ENCODE peak calls at places on chromosomes 12 and 14, in nine cellular contexts. One of them, this sample, is unnamed.

GRCh38 chr12:109458771-109459208 is 18.3 kb downstream of the KCTD10 start:
- DNase-seq in A549: no peak
- DNase-seq in GM12878: no peak
- DNase-seq in GM23338: peak; percentile 90
- DNase-seq in HCT116: no peak
- DNase-seq in K562: no peak
- DNase-seq in Panc1: no peak
- DNase-seq in HepG2: no peak
- DNase-seq in SK-N-SH: no peak
- DNase-seq in this sample: no peak

GRCh38 chr14:70822706-70823185 is 13.4 kb upstream of the MAP3K9 start:
- DNase-seq in SK-N-SH: peak; percentile 79
- DNase-seq in Panc1: no peak
- DNase-seq in K562: no peak
- DNase-seq in HCT116: no peak
- DNase-seq in GM12878: no peak
- DNase-seq in HepG2: no peak
- DNase-seq in GM23338: peak; percentile 96
- DNase-seq in A549: peak; percentile 33
- DNase-seq in this sample: no peak

GRCh38 chr12:69898236-69898635 is 73.2 kb downstream of the MYRFL start:
- DNase-seq in GM23338: no peak
- DNase-seq in GM12878: no peak
- DNase-seq in HepG2: no peak
- DNase-seq in A549: no peak
- DNase-seq in SK-N-SH: no peak
- DNase-seq in HCT116: no peak
- DNase-seq in Panc1: no peak
- DNase-seq in K562: no peak
- DNase-seq in this sample: no peak

GRCh38 chr12:124279846-124280360 is 15.0 kb upstream of the RFLNA start:
- DNase-seq in SK-N-SH: no peak
- DNase-seq in A549: no peak
- DNase-seq in HepG2: no peak
- DNase-seq in GM12878: no peak
- DNase-seq in GM23338: no peak
- DNase-seq in K562: no peak
- DNase-seq in HCT116: no peak
- DNase-seq in Panc1: no peak
- DNase-seq in this sample: no peak

GRCh38 chr12:43882578-43883178 is 46.8 kb downstream of the TMEM117 start:
- DNase-seq in GM12878: peak; percentile 17
- DNase-seq in K562: peak; percentile 36
- DNase-seq in GM23338: peak; percentile 79
- DNase-seq in A549: peak; percentile 75
- DNase-seq in SK-N-SH: peak; percentile 56
- DNase-seq in Panc1: peak; percentile 56
- DNase-seq in HepG2: peak; percentile 46
- DNase-seq in HCT116: peak; percentile 39
- DNase-seq in this sample: peak; percentile 4

GRCh38 chr12:105946541-105946940 is 192.2 kb downstream of the NUAK1 start:
- DNase-seq in HCT116: no peak
- DNase-seq in GM23338: no peak
- DNase-seq in K562: peak; percentile 47
- DNase-seq in HepG2: no peak
- DNase-seq in SK-N-SH: no peak
- DNase-seq in GM12878: no peak
- DNase-seq in Panc1: no peak
- DNase-seq in A549: no peak
- DNase-seq in this sample: no peak

GRCh38 chr14:25756880-25757279 is 706.9 kb upstream of the STXBP6 start:
- DNase-seq in HepG2: no peak
- DNase-seq in A549: no peak
- DNase-seq in HCT116: no peak
- DNase-seq in GM12878: no peak
- DNase-seq in K562: no peak
- DNase-seq in Panc1: no peak
- DNase-seq in SK-N-SH: no peak
- DNase-seq in GM23338: peak; percentile 78
- DNase-seq in this sample: no peak

GRCh38 chr12:28933864-28934527 is 215.1 kb upstream of the FAR2 start:
- DNase-seq in SK-N-SH: no peak
- DNase-seq in Panc1: no peak
- DNase-seq in HCT116: no peak
- DNase-seq in GM12878: no peak
- DNase-seq in K562: no peak
- DNase-seq in HepG2: no peak
- DNase-seq in GM23338: no peak
- DNase-seq in A549: no peak
- DNase-seq in this sample: no peak

GRCh38 chr12:63276537-63277365 is 125.8 kb upstream of the AVPR1A start:
- DNase-seq in HepG2: peak; percentile 44
- DNase-seq in SK-N-SH: peak; percentile 5
- DNase-seq in GM23338: peak; percentile 86
- DNase-seq in A549: peak; percentile 58
- DNase-seq in K562: peak; percentile 12
- DNase-seq in Panc1: no peak
- DNase-seq in GM12878: no peak
- DNase-seq in HCT116: peak; percentile 61
- DNase-seq in this sample: no peak

GRCh38 chr14:60003991-60004390 is 84.0 kb downstream of the LRRC9 start:
- DNase-seq in SK-N-SH: no peak
- DNase-seq in Panc1: no peak
- DNase-seq in GM12878: no peak
- DNase-seq in K562: no peak
- DNase-seq in GM23338: no peak
- DNase-seq in A549: no peak
- DNase-seq in HCT116: no peak
- DNase-seq in HepG2: peak; percentile 17
- DNase-seq in this sample: no peak

GRCh38 chr12:56914724-56915123 is 19.5 kb downstream of the SDR9C7 start:
- DNase-seq in HepG2: peak; percentile 20
- DNase-seq in GM23338: no peak
- DNase-seq in SK-N-SH: no peak
- DNase-seq in A549: no peak
- DNase-seq in K562: no peak
- DNase-seq in HCT116: no peak
- DNase-seq in Panc1: no peak
- DNase-seq in GM12878: no peak
- DNase-seq in this sample: no peak

GRCh38 chr12:29200586-29200985 is 51.5 kb downstream of the FAR2 start:
- DNase-seq in K562: no peak
- DNase-seq in HCT116: no peak
- DNase-seq in Panc1: no peak
- DNase-seq in SK-N-SH: no peak
- DNase-seq in GM12878: no peak
- DNase-seq in HepG2: no peak
- DNase-seq in A549: no peak
- DNase-seq in GM23338: peak; percentile 6
- DNase-seq in this sample: no peak

GRCh38 chr12:112937741-112938719 is at the start of gene OAS3:
- DNase-seq in HCT116: peak; percentile 22
- DNase-seq in Panc1: peak; percentile 45
- DNase-seq in GM23338: peak; percentile 72
- DNase-seq in SK-N-SH: peak; percentile 78
- DNase-seq in HepG2: peak; percentile 77
- DNase-seq in K562: peak; percentile 58
- DNase-seq in GM12878: peak; percentile 45
- DNase-seq in A549: peak; percentile 82
- DNase-seq in this sample: peak; percentile 66
- H3K27ac ChIP-seq in HCT116: peak within 1 kb of the TSS; percentile 68
- H3K27ac ChIP-seq in Panc1: peak within 1 kb of the TSS; percentile 76
- H3K27ac ChIP-seq in GM23338: no peak within 1 kb of the TSS
- H3K27ac ChIP-seq in SK-N-SH: no peak within 1 kb of the TSS
- H3K27ac ChIP-seq in HepG2: peak within 1 kb of the TSS; percentile 49
- H3K27ac ChIP-seq in K562: peak within 1 kb of the TSS; percentile 1
- H3K27ac ChIP-seq in GM12878: peak within 1 kb of the TSS; percentile 67
- H3K27ac ChIP-seq in A549: peak within 1 kb of the TSS; percentile 79
- H3K27ac ChIP-seq in this sample: peak within 1 kb of the TSS; percentile 12

GRCh38 chr14:91755560-91755959 is 23.7 kb upstream of the CATSPERB start:
- DNase-seq in HCT116: peak; percentile 2
- DNase-seq in GM12878: no peak
- DNase-seq in Panc1: no peak
- DNase-seq in A549: peak; percentile 74
- DNase-seq in GM23338: no peak
- DNase-seq in SK-N-SH: no peak
- DNase-seq in K562: no peak
- DNase-seq in HepG2: peak; percentile 76
- DNase-seq in this sample: no peak
- TF ChIP-seq REST in HCT116: no peak
- TF ChIP-seq REST in GM12878: no peak
- TF ChIP-seq REST in Panc1: no peak
- TF ChIP-seq REST in A549: no peak
- TF ChIP-seq REST in GM23338: no peak
- TF ChIP-seq REST in SK-N-SH: no peak
- TF ChIP-seq REST in K562: no peak
- TF ChIP-seq REST in HepG2: no peak
- TF ChIP-seq REST in this sample: no peak

DNA sequence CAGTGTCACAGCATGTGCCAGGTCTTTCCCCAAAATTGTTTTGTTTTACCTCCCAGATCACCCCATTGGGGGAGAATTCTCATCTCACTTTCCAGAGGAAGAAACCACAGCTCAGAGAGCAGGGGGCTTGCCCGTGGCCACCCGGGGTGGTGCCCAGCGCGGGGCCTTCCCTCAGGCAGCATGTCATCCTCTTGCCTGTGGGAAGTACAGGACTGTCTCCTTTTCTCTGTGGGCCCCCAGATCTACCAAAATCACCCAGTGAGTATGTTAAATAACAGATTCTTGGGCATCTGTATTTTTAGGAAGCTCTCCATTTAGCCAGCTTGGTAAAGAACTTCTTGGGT is 5.9 kb downstream of the RPS6KL1 start:
- DNase-seq in HCT116: no peak
- DNase-seq in GM23338: no peak
- DNase-seq in A549: no peak
- DNase-seq in SK-N-SH: no peak
- DNase-seq in GM12878: no peak
- DNase-seq in Panc1: no peak
- DNase-seq in HepG2: no peak
- DNase-seq in K562: no peak
- DNase-seq in this sample: no peak
- H3K27ac ChIP-seq in HCT116: no peak overlapping the region
- H3K27ac ChIP-seq in GM23338: no peak overlapping the region
- H3K27ac ChIP-seq in A549: no peak overlapping the region
- H3K27ac ChIP-seq in SK-N-SH: no peak overlapping the region
- H3K27ac ChIP-seq in GM12878: no peak overlapping the region
- H3K27ac ChIP-seq in Panc1: no peak overlapping the region
- H3K27ac ChIP-seq in HepG2: no peak overlapping the region
- H3K27ac ChIP-seq in K562: no peak overlapping the region
- H3K27ac ChIP-seq in this sample: no peak overlapping the region

GRCh38 chr12:130710733-130711080 is 5.4 kb downstream of the RIMBP2 start:
- DNase-seq in Panc1: no peak
- DNase-seq in K562: no peak
- DNase-seq in GM23338: no peak
- DNase-seq in A549: no peak
- DNase-seq in SK-N-SH: no peak
- DNase-seq in HepG2: no peak
- DNase-seq in HCT116: no peak
- DNase-seq in GM12878: no peak
- DNase-seq in this sample: no peak
- TF ChIP-seq REST in Panc1: no peak
- TF ChIP-seq REST in K562: no peak
- TF ChIP-seq REST in GM23338: no peak
- TF ChIP-seq REST in A549: no peak
- TF ChIP-seq REST in SK-N-SH: no peak
- TF ChIP-seq REST in HepG2: no peak
- TF ChIP-seq REST in HCT116: no peak
- TF ChIP-seq REST in GM12878: no peak
- TF ChIP-seq REST in this sample: no peak

GRCh38 chr12:13196302-13196921 is at the start of gene EMP1:
- DNase-seq in A549: peak; percentile 97
- DNase-seq in Panc1: peak; percentile 91
- DNase-seq in HepG2: peak; percentile 29
- DNase-seq in GM12878: peak; percentile 39
- DNase-seq in HCT116: peak; percentile 98
- DNase-seq in SK-N-SH: peak; percentile 28
- DNase-seq in K562: no peak
- DNase-seq in GM23338: no peak
- DNase-seq in this sample: peak; percentile 44

GRCh38 chr12:13198921-13199320 is 2.4 kb downstream of the EMP1 start:
- DNase-seq in A549: no peak
- DNase-seq in K562: no peak
- DNase-seq in GM23338: no peak
- DNase-seq in SK-N-SH: no peak
- DNase-seq in HepG2: no peak
- DNase-seq in Panc1: no peak
- DNase-seq in HCT116: no peak
- DNase-seq in GM12878: no peak
- DNase-seq in this sample: no peak

GRCh38 chr12:13198240-13198639 is 1.7 kb downstream of the EMP1 start:
- DNase-seq in K562: no peak
- DNase-seq in GM12878: no peak
- DNase-seq in A549: no peak
- DNase-seq in HepG2: no peak
- DNase-seq in SK-N-SH: no peak
- DNase-seq in Panc1: no peak
- DNase-seq in GM23338: no peak
- DNase-seq in HCT116: no peak
- DNase-seq in this sample: no peak

GRCh38 chr12:13195848-13196301 is 651 bp upstream of the EMP1 start:
- DNase-seq in GM23338: no peak
- DNase-seq in SK-N-SH: no peak
- DNase-seq in GM12878: no peak
- DNase-seq in Panc1: no peak
- DNase-seq in HCT116: no peak
- DNase-seq in A549: peak; percentile 63
- DNase-seq in HepG2: no peak
- DNase-seq in K562: no peak
- DNase-seq in this sample: no peak

DNA sequence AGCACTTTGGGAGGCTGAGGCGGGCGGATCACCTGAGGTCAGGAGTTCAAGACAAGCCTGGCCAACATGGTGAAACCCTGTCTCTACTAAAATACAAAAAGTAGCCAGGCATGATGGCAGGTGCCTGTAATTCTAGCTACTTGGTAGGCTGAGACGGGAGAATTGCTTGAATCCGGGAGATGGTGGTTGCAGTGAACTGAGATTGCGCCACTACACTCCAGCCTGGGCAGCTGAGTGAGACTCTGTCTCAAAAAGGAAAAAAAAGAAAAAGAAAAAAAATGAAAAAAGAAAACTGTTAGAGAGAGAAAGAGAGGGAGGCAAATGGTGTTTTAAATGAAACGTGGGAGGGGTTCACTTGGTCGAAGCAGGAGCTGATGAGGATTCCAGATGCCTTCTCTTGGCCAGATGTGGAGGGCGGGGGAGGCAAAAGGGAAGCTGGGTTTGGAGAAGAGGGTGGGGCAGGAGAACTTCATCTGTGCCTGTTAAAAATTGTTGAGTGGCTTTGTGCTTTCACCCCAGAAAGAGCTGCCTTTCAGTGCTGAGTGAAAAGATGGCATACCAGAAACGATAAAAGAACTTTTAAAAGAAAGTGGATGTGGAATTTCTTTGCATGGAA is 1.1 kb downstream of the EMP1 start:
- DNase-seq in HepG2: no peak
- DNase-seq in Panc1: no peak
- DNase-seq in GM12878: no peak
- DNase-seq in HCT116: no peak
- DNase-seq in K562: peak; percentile 8
- DNase-seq in SK-N-SH: no peak
- DNase-seq in GM23338: peak; percentile 32
- DNase-seq in A549: no peak
- DNase-seq in this sample: no peak
- H3K27ac ChIP-seq in HepG2: no peak overlapping the region
- H3K27ac ChIP-seq in Panc1: peak overlapping the region; percentile 79
- H3K27ac ChIP-seq in GM12878: no peak overlapping the region
- H3K27ac ChIP-seq in HCT116: peak overlapping the region; percentile 64
- H3K27ac ChIP-seq in K562: no peak overlapping the region
- H3K27ac ChIP-seq in SK-N-SH: peak overlapping the region; percentile 99
- H3K27ac ChIP-seq in GM23338: peak overlapping the region; percentile 41
- H3K27ac ChIP-seq in A549: peak overlapping the region; percentile 22
- H3K27ac ChIP-seq in this sample: no peak overlapping the region